ENCODE peak calls at places on chromosome 19, in four cellular contexts. K is fibroblast of the aortic adventitia, N is transverse colon, A is Calu3. M is an unnamed sample.

GRCh38 chr19:35543280-35544109 is 1.9 kb upstream of the TMEM147 start:
- DNase-seq in K (no peak), N (no peak), A (no peak), M (no peak)

GRCh38 chr19:49845433-49845832 is 5.5 kb upstream of the PTOV1 start:
- DNase-seq in K (no peak), N (no peak), A (no peak), M (no peak)

GRCh38 chr19:6209233-6209632 is 70.5 kb downstream of the MLLT1 start:
- DNase-seq in K (no peak), N (no peak), A (no peak), M (no peak)

GRCh38 chr19:42028304-42029216 is 34.5 kb upstream of the ATP1A3 start:
- DNase-seq in K (no peak), N (no peak), A (peak), M (no peak)

GRCh38 chr19:6233827-6234511 is 45.8 kb downstream of the MLLT1 start:
- DNase-seq in K (peak), N (no peak), A (no peak), M (no peak)

GRCh38 chr19:47430041-47430802 is 10.9 kb upstream of the MEIS3 start:
- DNase-seq in K (peak), N (peak), A (peak), M (peak)

GRCh38 chr19:16587031-16588023 is 15.1 kb upstream of the SLC35E1 start:
- DNase-seq in K (no peak), N (peak), A (no peak), M (peak)

GRCh38 chr19:42074513-42075363 is 1.2 kb upstream of the ZNF574 start:
- DNase-seq in K (no peak), N (peak), A (peak), M (no peak)

GRCh38 chr19:48393559-48394330 is at the start of gene GRIN2D:
- DNase-seq in K (no peak), N (peak), A (no peak), M (peak)

GRCh38 chr19:2495130-2495641 is 19.3 kb downstream of the GADD45B start:
- DNase-seq in K (peak), N (peak), A (peak), M (peak)

GRCh38 chr19:57778358-57778757 is 8.9 kb downstream of the ZNF586 start:
- DNase-seq in K (no peak), N (no peak), A (no peak), M (no peak)

GRCh38 chr19:58325623-58326022 is 1.2 kb upstream of the ZSCAN22 start:
- DNase-seq in K (no peak), N (no peak), A (no peak), M (no peak)

GRCh38 chr19:10043286-10043927 is 30.1 kb downstream of the RDH8 start:
- DNase-seq in K (peak), N (no peak), A (no peak), M (peak)

GRCh38 chr19:38901683-38902082 is 1.9 kb downstream of the NFKBIB start:
- DNase-seq in K (no peak), N (no peak), A (no peak), M (no peak)

GRCh38 chr19:38898788-38899446 is 501 bp downstream of the SIRT2 start:
- DNase-seq in K (peak), N (no peak), A (no peak), M (peak)

GRCh38 chr19:38900816-38901215 is 1.0 kb downstream of the NFKBIB start:
- DNase-seq in K (peak), N (no peak), A (no peak), M (no peak)

GRCh38 chr19:38900220-38900629 is 456 bp downstream of the NFKBIB start:
- DNase-seq in K (peak), N (no peak), A (no peak), M (no peak)

DNA sequence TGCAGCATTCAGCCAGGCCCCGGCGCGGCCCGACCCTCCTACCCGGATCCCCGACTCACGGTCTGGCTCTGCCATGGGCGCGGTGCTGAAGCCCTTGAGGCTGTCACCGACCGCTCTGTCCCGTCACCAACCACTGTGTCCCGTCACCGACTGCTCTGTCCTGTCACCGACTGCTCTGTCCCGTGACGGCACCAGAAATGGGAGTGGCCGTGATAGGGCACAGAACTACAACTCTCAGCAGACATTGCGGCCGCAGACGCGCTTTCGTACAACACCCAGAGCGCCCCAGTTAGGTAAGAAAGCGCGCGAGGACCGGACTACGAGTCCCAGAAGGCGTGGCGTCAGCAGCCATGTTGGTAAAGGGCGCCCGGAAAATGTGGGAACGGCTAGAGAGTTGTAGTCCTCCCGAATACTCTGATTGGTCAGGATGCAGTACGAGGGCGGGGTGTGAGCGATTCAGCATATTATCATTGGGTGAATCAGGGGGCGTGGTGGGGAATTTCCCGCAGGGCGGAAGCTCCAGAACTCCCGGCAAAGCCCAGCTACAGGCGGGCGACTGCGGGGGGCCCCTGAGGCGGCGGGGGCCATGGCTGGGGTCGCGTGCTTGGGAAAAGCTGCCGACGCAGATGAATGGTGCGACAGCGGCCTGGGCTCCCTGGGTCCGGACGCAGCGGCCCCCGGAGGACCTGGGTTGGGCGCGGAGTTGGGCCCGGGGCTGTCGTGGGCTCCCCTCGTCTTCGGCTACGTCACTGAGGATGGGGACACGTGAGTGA is at the start of the genes NFKBIB and SIRT2:
- DNase-seq in K (peak), N (peak), A (peak), M (peak)
- TF ChIP-seq CTCF in K (no peak), N (no peak), A (no peak), M (no peak)

DNA sequence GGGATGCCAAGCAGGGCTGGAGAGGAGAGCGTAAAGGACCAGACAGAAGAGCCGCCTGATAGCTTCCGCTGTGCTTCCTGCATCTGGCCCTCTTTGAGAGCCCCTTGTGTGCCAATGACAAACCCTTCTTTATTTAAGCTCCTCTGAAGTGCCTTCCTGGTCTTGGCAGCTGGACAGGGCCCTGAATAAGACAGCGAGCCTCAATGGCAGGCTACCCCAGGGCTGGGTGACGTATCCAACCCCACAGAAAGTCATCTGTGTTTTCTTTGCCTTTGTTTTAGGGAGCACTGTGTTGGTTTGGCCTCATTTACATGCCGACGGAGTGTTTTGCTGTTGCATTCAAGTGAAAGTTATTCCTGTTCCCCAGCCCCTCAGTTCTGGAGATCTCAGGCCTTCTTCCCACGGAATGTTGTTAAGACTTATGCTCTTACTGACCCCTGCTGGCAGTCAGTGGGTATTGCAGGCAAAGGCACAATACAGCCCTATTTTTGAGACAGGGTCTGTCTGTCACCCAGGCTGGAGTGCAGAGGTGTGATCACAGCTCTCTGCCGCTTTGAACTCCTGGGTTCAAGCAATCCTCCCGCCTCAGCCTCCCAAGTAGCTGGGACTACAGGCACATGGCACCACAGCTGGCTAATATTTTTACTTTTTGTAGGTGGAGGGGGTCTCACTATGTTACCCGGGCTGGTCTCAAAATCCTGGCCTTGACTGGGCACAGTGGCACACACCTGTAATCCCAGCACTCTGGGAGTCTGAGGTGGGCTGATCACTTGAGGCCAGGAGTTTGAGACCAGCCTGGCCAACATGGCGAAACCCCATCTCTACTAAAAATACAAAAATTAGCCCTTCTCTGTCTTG is 16.8 kb downstream of the CCL25 start:
- DNase-seq in K (no peak), N (no peak), A (no peak), M (no peak)
- TF ChIP-seq CTCF in K (peak), N (peak), A (peak), M (peak)

DNA sequence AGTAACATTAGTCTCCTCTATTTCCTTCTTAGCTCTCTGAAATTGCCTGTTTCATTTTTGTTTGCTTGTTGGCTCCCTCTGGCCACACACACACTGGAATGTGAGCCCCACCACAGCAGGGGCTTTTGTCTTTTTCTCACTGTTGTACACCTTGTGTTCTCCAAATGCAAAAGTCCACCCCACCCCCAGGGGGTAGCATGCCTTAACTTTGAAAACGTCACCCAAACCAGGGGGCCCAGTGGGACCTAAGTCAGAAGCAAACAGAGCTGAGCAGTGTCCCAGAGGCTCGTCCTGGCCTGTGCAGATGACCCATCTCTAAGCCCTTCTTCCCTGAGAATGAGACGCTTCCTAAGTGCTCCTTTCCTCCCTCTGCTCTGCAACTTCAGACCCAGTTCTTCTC is 614.1 kb downstream of the UQCRFS1 start:
- DNase-seq in K (no peak), N (no peak), A (no peak), M (no peak)
- TF ChIP-seq CTCF in K (no peak), N (no peak), A (no peak), M (no peak)

DNA sequence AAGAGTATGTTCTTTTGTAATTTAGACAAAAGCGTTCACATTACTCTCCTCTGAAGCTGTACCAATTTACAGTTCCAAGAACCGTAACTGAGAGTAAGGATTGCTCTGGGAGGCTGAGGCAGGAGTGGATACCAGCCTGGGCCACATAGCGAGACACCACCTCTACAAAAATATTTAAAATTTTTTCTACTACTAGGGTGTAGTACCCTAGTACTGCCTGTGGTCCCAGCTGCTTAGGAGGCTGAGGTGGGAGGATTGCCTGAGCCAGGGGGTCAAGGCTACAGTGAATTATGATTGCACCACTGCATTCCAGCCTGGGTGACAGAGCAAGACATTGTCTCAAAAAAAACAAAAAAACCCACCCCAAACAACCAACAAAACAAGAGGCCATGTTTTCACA is 12.1 kb upstream of the CYP2A6 start:
- DNase-seq in K (no peak), N (no peak), A (peak), M (no peak)
- TF ChIP-seq CTCF in K (no peak), N (no peak), A (peak), M (peak)

GRCh38 chr19:18062043-18062442 is 24.7 kb downstream of the IL12RB1 start:
- DNase-seq in K (no peak), N (no peak), A (no peak), M (no peak)

GRCh38 chr19:18060472-18060871 is 26.3 kb downstream of the IL12RB1 start:
- DNase-seq in K (no peak), N (no peak), A (no peak), M (no peak)

GRCh38 chr19:18059902-18060301 is 26.8 kb downstream of the IL12RB1 start:
- DNase-seq in K (no peak), N (no peak), A (no peak), M (no peak)

GRCh38 chr19:18065173-18065495 is 21.6 kb downstream of the IL12RB1 start:
- DNase-seq in K (no peak), N (no peak), A (no peak), M (no peak)

GRCh38 chr19:18063463-18063862 is 23.3 kb downstream of the IL12RB1 start:
- DNase-seq in K (no peak), N (no peak), A (no peak), M (no peak)
- TF ChIP-seq CTCF in K (no peak), N (no peak), A (no peak), M (no peak)

DNA sequence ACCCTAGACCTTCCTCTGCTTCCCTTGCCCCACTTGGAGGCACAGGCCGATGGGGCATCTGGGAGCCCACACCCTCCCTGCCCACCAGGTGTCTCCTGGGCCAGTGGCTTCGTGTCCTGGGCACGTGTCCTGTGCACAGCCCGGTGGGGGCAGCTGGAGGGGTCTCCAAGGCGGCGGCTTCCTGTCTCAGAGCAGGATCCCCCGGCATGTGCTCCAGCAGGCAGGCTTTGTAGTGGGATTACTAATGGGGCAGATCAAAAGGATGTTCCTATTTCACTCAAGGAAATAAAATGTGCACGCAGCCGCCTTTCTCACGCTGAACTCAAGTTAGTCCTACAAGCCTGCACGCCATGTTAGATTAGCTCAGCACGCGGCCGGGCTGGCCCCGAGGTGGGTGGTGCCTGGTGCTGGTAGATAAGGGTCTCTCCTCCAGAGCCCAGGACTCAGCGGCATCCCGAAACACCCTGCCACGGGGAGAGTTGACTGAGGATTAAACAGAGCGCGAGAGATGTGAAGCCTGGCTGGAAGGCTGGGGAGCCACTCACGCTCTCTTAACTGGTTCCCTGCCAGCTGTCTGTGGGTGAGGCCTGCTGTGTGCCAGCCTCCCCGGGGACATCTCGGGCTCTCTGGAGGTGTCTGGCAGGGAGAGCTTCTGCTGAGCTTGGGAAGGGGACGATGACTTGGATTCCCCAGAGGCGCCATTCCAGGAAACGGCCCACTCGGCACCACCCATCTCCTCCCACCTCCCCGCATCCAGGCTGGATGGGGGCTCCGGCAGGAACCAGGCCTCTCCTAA is 122.1 kb downstream of the KDM4B start:
- DNase-seq in K (peak), N (no peak), A (no peak), M (no peak)
- TF ChIP-seq CTCF in K (no peak), N (no peak), A (no peak), M (no peak)

GRCh38 chr19:911197-912033 is 1.6 kb downstream of the R3HDM4 start:
- DNase-seq in K (no peak), N (no peak), A (no peak), M (no peak)
- TF ChIP-seq CTCF in K (no peak), N (no peak), A (no peak), M (no peak)

M was measured in HFFc6.